ENCODE peak calls at places on chromosomes 3 and 15, in five cellular contexts. B, W, X, Q and G are unnamed samples.

GRCh38 chr3:69088033-69088432 is 3.3 kb downstream of the ARL6IP5 start:
- DNase-seq in W (peak), X (peak), Q (no peak), B (no peak), G (no peak)

GRCh38 chr3:102225407-102226132 is 209.2 kb upstream of the ZPLD1 start:
- DNase-seq in B (peak), Q (no peak), X (peak), W (peak), G (no peak)

GRCh38 chr15:40255033-40255432 is 16.2 kb downstream of the PAK6 start:
- DNase-seq in Q (no peak), B (no peak), W (no peak), X (no peak), G (no peak)

GRCh38 chr15:77060560-77060959 is 10.3 kb downstream of the TSPAN3 start:
- DNase-seq in B (peak), Q (no peak), X (peak), W (no peak), G (no peak)

GRCh38 chr15:94083467-94083991 is 147.8 kb upstream of the MCTP2 start:
- DNase-seq in B (peak), Q (peak), W (no peak), X (peak), G (no peak)

GRCh38 chr3:112437146-112438022 is 61.9 kb downstream of the BTLA start:
- DNase-seq in X (peak), W (peak), B (no peak), Q (no peak), G (no peak)

GRCh38 chr3:10419637-10420232 is 85.7 kb downstream of the ATP2B2 start:
- DNase-seq in X (peak), Q (no peak), B (no peak), W (peak), G (no peak)

GRCh38 chr15:99423186-99424130 is 142.3 kb upstream of the MEF2A start:
- DNase-seq in W (no peak), X (no peak), Q (peak), B (no peak), G (peak)

GRCh38 chr15:101579766-101580165 is 72.4 kb downstream of the TM2D3 start:
- DNase-seq in X (no peak), B (no peak), Q (no peak), W (peak), G (peak)

GRCh38 chr15:77038312-77039216 is 32.3 kb downstream of the TSPAN3 start:
- DNase-seq in W (no peak), X (no peak), B (no peak), Q (no peak), G (no peak)

GRCh38 chr3:168088106-168088722 is 7.5 kb downstream of the GOLIM4 start:
- DNase-seq in X (no peak), B (peak), Q (no peak), W (no peak), G (no peak)

GRCh38 chr3:170189396-170190256 is 8.1 kb upstream of the PHC3 start:
- DNase-seq in X (no peak), Q (no peak), B (no peak), W (no peak), G (no peak)

GRCh38 chr3:114404590-114404989 is 110.8 kb downstream of the TIGIT start:
- DNase-seq in Q (no peak), B (no peak), X (no peak), W (no peak), G (no peak)

GRCh38 chr3:169118666-169119370 is 544.7 kb downstream of the MECOM start:
- DNase-seq in B (no peak), Q (no peak), X (no peak), W (no peak), G (no peak)

GRCh38 chr15:66865622-66866611 is 163.9 kb downstream of the SMAD6 start:
- DNase-seq in B (peak), X (no peak), W (no peak), Q (peak), G (peak)

GRCh38 chr3:29525254-29525881 is 244.5 kb downstream of the RBMS3 start:
- DNase-seq in B (peak), Q (peak), W (no peak), X (peak), G (no peak)

GRCh38 chr15:47511241-47511640 is 206.1 kb upstream of the SEMA6D start:
- DNase-seq in W (no peak), Q (no peak), B (no peak), X (no peak), G (no peak)

GRCh38 chr15:79160211-79160610 is 69.6 kb upstream of the RASGRF1 start:
- DNase-seq in X (no peak), B (no peak), W (no peak), Q (no peak), G (no peak)

GRCh38 chr3:75782506-75782905 is 2.8 kb downstream of the ZNF717 start:
- DNase-seq in Q (no peak), W (no peak), X (no peak), B (no peak), G (no peak)
- H3K27ac ChIP-seq in Q (no peak), W (no peak), X (no peak), B (no peak), G (no peak)

GRCh38 chr15:83372434-83372873 is 74.7 kb upstream of the SH3GL3 start:
- DNase-seq in X (no peak), Q (no peak), B (no peak), W (peak), G (peak)
- H3K27ac ChIP-seq in X (no peak), Q (no peak), B (no peak), W (peak), G (no peak)

DNA sequence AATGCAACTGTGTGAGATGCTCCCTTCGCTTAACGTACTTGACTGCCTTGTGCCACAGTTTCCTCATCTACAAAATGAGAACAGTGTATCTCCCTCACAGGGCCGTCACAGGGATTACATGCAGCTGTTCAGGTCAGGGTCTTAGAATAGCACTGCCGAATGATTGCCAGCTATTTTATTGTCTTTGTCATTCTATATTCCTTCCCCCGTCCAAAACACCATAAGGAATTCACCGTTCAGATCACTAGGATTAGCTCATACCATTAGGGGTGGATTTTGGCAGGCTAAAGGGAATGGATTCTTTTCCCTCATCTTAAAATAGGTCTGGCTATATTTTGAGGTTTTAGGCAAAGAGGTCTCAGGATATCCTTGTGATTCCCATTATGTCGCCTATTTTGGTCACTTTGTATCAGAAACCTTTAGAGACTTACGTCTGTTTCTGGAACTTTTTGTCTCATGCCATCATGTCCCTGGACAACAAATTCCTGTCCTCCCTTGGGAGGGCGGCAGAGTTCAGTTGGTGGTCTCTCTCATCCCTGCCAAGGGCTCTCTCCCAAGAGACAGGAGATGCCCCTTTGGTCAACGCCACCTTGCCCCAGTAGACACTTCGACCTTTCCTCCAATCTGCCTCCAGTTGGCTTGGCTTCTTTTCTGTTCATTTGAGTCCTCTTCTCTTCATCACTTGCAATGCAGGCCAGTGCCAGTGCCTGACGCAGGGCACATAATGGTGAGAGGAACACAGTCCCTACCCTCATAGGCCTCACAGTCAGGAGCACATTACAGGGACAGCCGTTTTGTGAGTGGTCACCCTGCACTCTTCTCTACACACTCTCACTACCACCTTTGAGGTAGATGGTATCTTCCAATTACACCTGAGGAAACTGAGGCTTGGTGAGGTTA is 171.6 kb upstream of the BHLHE40 start:
- DNase-seq in W (no peak), Q (no peak), B (no peak), X (no peak), G (no peak)
- H3K27ac ChIP-seq in W (no peak), Q (peak), B (no peak), X (no peak), G (no peak)

DNA sequence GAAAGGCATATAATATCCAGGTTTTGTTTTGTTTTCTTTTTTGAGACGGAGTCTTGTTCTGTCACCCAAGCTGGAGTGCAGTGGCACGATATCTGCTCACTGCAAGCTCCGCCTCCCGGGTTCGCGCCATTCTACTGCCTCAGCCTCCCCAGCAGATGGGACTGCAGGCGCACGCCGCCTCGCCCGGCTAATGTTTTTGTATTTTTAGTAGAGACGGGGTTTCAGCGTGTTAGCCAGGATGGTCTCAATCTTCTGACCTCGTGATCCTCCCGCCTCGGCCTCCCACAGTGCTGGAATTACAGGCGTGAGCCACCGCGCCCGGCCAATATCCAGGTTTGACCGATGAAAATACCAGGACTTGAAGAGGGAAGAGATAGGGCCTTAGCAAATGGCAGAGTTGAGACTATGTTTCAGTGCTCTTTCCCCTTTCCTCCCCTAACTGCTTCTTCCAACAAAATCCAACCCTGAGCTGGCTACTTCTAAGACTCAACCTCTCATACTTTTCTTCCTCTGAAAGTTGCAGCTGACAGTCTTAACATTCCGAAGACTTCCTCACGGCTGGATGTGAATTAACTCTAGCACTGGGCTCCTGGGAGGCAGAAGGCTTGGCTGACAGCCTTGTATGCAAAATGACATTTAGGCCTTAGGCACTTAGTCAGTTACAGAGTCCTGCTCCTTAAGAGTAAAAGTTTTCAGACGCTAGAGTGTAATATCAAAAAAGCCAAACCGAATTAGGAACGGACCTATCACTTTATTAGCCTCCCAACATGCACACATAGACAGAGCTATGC is 15.2 kb upstream of the ANXA2 start:
- DNase-seq in Q (no peak), B (no peak), W (no peak), X (no peak), G (no peak)
- H3K27ac ChIP-seq in Q (no peak), B (no peak), W (no peak), X (no peak), G (peak)

GRCh38 chr3:97972976-97973375 is 745 bp upstream of the RIOX2 start:
- DNase-seq in B (no peak), X (no peak), Q (no peak), W (no peak), G (no peak)

GRCh38 chr3:97971679-97972567 is at the start of gene RIOX2:
- DNase-seq in W (peak), B (peak), X (peak), Q (peak), G (peak)

GRCh38 chr3:97974996-97975395 is 2.8 kb upstream of the RIOX2 start:
- DNase-seq in B (no peak), Q (no peak), X (no peak), W (no peak), G (no peak)

GRCh38 chr3:97979610-97980009 is 7.4 kb upstream of the RIOX2 start:
- DNase-seq in X (no peak), W (no peak), B (no peak), Q (no peak), G (no peak)

DNA sequence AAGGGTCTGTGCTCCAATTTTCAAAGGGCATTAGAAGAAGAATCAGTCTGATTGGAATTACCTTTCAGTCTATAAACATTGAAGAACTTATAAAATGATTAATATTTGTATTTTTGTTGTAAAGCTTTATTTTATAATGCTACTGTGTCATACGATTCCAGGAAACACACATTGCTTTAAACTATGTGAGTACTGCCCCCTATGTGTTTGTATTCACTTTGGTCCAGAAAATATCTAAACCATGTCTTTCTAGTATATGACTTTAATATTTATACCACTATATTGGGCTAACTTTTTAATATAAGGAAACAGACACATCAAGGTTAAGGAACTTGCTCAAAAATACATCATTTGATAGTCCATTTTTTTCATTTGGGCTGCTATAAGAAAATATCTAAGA is 3.2 kb upstream of the RIOX2 start:
- DNase-seq in B (no peak), X (no peak), Q (no peak), W (no peak), G (no peak)
- H3K27ac ChIP-seq in B (no peak), X (no peak), Q (no peak), W (no peak), G (no peak)

GRCh38 chr15:64443747-64444621 is 16.4 kb upstream of the ZNF609 start:
- DNase-seq in X (peak), W (peak), Q (peak), B (no peak), G (no peak)
- H3K27ac ChIP-seq in X (peak), W (no peak), Q (peak), B (no peak), G (peak)

GRCh38 chr3:178388473-178388872 is 147.8 kb upstream of the KCNMB2 start:
- DNase-seq in X (no peak), W (no peak), Q (no peak), B (no peak), G (no peak)

GRCh38 chr3:178396318-178396717 is 139.9 kb upstream of the KCNMB2 start:
- DNase-seq in Q (no peak), B (no peak), W (no peak), X (no peak), G (no peak)

GRCh38 chr3:178389258-178389657 is 147.0 kb upstream of the KCNMB2 start:
- DNase-seq in B (no peak), W (no peak), Q (no peak), X (no peak), G (no peak)

GRCh38 chr3:178393833-178394232 is 142.4 kb upstream of the KCNMB2 start:
- DNase-seq in X (peak), B (no peak), W (peak), Q (no peak), G (no peak)

GRCh38 chr3:178392553-178392952 is 143.7 kb upstream of the KCNMB2 start:
- DNase-seq in B (no peak), W (peak), X (peak), Q (no peak), G (no peak)
- H3K27ac ChIP-seq in B (no peak), W (peak), X (peak), Q (peak), G (no peak)

GRCh38 chr3:13045904-13046568 is 27.2 kb downstream of the IQSEC1 start:
- DNase-seq in W (no peak), X (no peak), B (peak), Q (no peak), G (no peak)
- H3K27ac ChIP-seq in W (no peak), X (no peak), B (no peak), Q (no peak), G (no peak)

GRCh38 chr3:59777559-59778178 is 727.8 kb upstream of the CFAP20DC start:
- DNase-seq in W (no peak), Q (no peak), B (no peak), X (no peak), G (no peak)

GRCh38 chr3:59780209-59780608 is 730.4 kb upstream of the CFAP20DC start:
- DNase-seq in B (no peak), Q (no peak), W (no peak), X (no peak), G (no peak)

GRCh38 chr3:59782664-59783063 is 732.8 kb upstream of the CFAP20DC start:
- DNase-seq in Q (no peak), W (no peak), X (no peak), B (no peak), G (no peak)

GRCh38 chr3:59784164-59784563 is 734.3 kb upstream of the CFAP20DC start:
- DNase-seq in Q (no peak), X (no peak), B (no peak), W (no peak), G (no peak)

GRCh38 chr3:59783468-59783988 is 733.7 kb upstream of the CFAP20DC start:
- DNase-seq in W (no peak), Q (no peak), B (no peak), X (no peak), G (no peak)
- H3K27ac ChIP-seq in W (no peak), Q (no peak), B (no peak), X (no peak), G (no peak)